ENCODE peak calls at places on chromosomes 13 and 19, in six cellular contexts. One of them, this sample, is unnamed.
A peak's percentile ranks its signal among the peaks of the same experiment; 100 is the strongest.

GRCh38 chr19:29622191-29623070 is 16.3 kb downstream of the POP4 start:
- DNase-seq in stimulated activated CD4-positive, alpha-beta T cell treated with anti-CD3 and anti-CD28 coated beads, Interleukin-15, amount 100 ng/mL, for 48 hours: no peak
- DNase-seq in Caco-2: no peak
- DNase-seq in NCI-H1417: peak; percentile 4
- DNase-seq in H4: no peak
- DNase-seq in Calu3: peak; percentile 9
- DNase-seq in this sample: no peak

GRCh38 chr13:109657395-109657794 is 129.0 kb downstream of the IRS2 start:
- DNase-seq in stimulated activated CD4-positive, alpha-beta T cell treated with anti-CD3 and anti-CD28 coated beads, Interleukin-15, amount 100 ng/mL, for 48 hours: no peak
- DNase-seq in Caco-2: no peak
- DNase-seq in NCI-H1417: no peak
- DNase-seq in H4: no peak
- DNase-seq in Calu3: no peak
- DNase-seq in this sample: no peak

GRCh38 chr19:4660181-4660791 is 9.9 kb downstream of the MYDGF start:
- DNase-seq in stimulated activated CD4-positive, alpha-beta T cell treated with anti-CD3 and anti-CD28 coated beads, Interleukin-15, amount 100 ng/mL, for 48 hours: no peak
- DNase-seq in Caco-2: peak; percentile 64
- DNase-seq in NCI-H1417: no peak
- DNase-seq in H4: peak; percentile 33
- DNase-seq in Calu3: peak; percentile 45
- DNase-seq in this sample: no peak

GRCh38 chr13:67023088-67023893 is 206.8 kb downstream of the PCDH9 start:
- DNase-seq in stimulated activated CD4-positive, alpha-beta T cell treated with anti-CD3 and anti-CD28 coated beads, Interleukin-15, amount 100 ng/mL, for 48 hours: no peak
- DNase-seq in Caco-2: no peak
- DNase-seq in NCI-H1417: peak; percentile 84
- DNase-seq in H4: peak; percentile 84
- DNase-seq in Calu3: peak; percentile 3
- DNase-seq in this sample: no peak

GRCh38 chr13:27022571-27023311 is 148.9 kb downstream of the USP12 start:
- DNase-seq in stimulated activated CD4-positive, alpha-beta T cell treated with anti-CD3 and anti-CD28 coated beads, Interleukin-15, amount 100 ng/mL, for 48 hours: no peak
- DNase-seq in Caco-2: no peak
- DNase-seq in NCI-H1417: peak; percentile 83
- DNase-seq in H4: peak; percentile 81
- DNase-seq in Calu3: peak; percentile 20
- DNase-seq in this sample: no peak

GRCh38 chr19:19525611-19526380 is 2.9 kb upstream of the YJEFN3 start:
- DNase-seq in stimulated activated CD4-positive, alpha-beta T cell treated with anti-CD3 and anti-CD28 coated beads, Interleukin-15, amount 100 ng/mL, for 48 hours: no peak
- DNase-seq in Caco-2: no peak
- DNase-seq in NCI-H1417: no peak
- DNase-seq in H4: no peak
- DNase-seq in Calu3: no peak
- DNase-seq in this sample: no peak

GRCh38 chr13:67298297-67298696 is 68.2 kb upstream of the PCDH9 start:
- DNase-seq in stimulated activated CD4-positive, alpha-beta T cell treated with anti-CD3 and anti-CD28 coated beads, Interleukin-15, amount 100 ng/mL, for 48 hours: no peak
- DNase-seq in Caco-2: no peak
- DNase-seq in NCI-H1417: no peak
- DNase-seq in H4: no peak
- DNase-seq in Calu3: no peak
- DNase-seq in this sample: no peak

GRCh38 chr13:75583101-75583500 is 33.5 kb downstream of the UCHL3 start:
- DNase-seq in stimulated activated CD4-positive, alpha-beta T cell treated with anti-CD3 and anti-CD28 coated beads, Interleukin-15, amount 100 ng/mL, for 48 hours: no peak
- DNase-seq in Caco-2: no peak
- DNase-seq in NCI-H1417: no peak
- DNase-seq in H4: no peak
- DNase-seq in Calu3: no peak
- DNase-seq in this sample: no peak

GRCh38 chr13:80668452-80668851 is 327.5 kb upstream of the SPRY2 start:
- DNase-seq in stimulated activated CD4-positive, alpha-beta T cell treated with anti-CD3 and anti-CD28 coated beads, Interleukin-15, amount 100 ng/mL, for 48 hours: no peak
- DNase-seq in Caco-2: no peak
- DNase-seq in NCI-H1417: no peak
- DNase-seq in H4: no peak
- DNase-seq in Calu3: no peak
- DNase-seq in this sample: no peak